ENCODE peak calls at places on chromosomes 1 and 21, in nine cellular contexts. O, J, A, K, I, E, B, Q and P are unnamed samples.

GRCh38 chr21:39385299-39386145 is 36.6 kb upstream of the HMGN1 start:
- DNase-seq in O (no peak), J (peak; percentile 79), A (peak; percentile 75), K (no peak), I (no peak), E (peak; percentile 77), B (no peak), Q (peak; percentile 90), P (peak; percentile 46)

GRCh38 chr1:226318471-226318870 is 9.5 kb upstream of the LIN9 start:
- DNase-seq in O (no peak), J (no peak), A (no peak), K (no peak), I (no peak), E (no peak), B (no peak), Q (no peak), P (no peak)

GRCh38 chr1:203038217-203038741 is 12.0 kb downstream of the PPFIA4 start:
- DNase-seq in O (peak; percentile 24), J (no peak), A (peak; percentile 78), K (peak; percentile 16), I (no peak), E (no peak), B (peak; percentile 66), Q (peak; percentile 38), P (no peak)

GRCh38 chr1:45172764-45173163 is 33.6 kb downstream of the ZSWIM5 start:
- DNase-seq in O (no peak), J (no peak), A (no peak), K (no peak), I (no peak), E (no peak), B (no peak), Q (no peak), P (no peak)

GRCh38 chr1:153649137-153649866 is 9.2 kb upstream of the SNAPIN start:
- DNase-seq in O (no peak), J (no peak), A (no peak), K (no peak), I (no peak), E (no peak), B (no peak), Q (no peak), P (no peak)

GRCh38 chr1:17670587-17671313 is 84.4 kb upstream of the ACTL8 start:
- DNase-seq in O (no peak), J (no peak), A (no peak), K (no peak), I (no peak), E (no peak), B (no peak), Q (no peak), P (no peak)

GRCh38 chr1:70442486-70442885 is 31.4 kb downstream of the CTH start:
- DNase-seq in O (no peak), J (no peak), A (no peak), K (no peak), I (no peak), E (no peak), B (no peak), Q (no peak), P (no peak)

GRCh38 chr1:73800376-73800775 is 397.6 kb downstream of the LRRIQ3 start:
- DNase-seq in O (no peak), J (no peak), A (no peak), K (no peak), I (no peak), E (peak; percentile 12), B (no peak), Q (no peak), P (no peak)

GRCh38 chr1:204431310-204432184 is 19.9 kb upstream of the PPP1R15B start:
- DNase-seq in O (peak; percentile 70), J (peak; percentile 65), A (peak; percentile 82), K (peak; percentile 76), I (peak; percentile 87), E (peak; percentile 75), B (peak; percentile 44), Q (peak; percentile 83), P (peak; percentile 56)